ENCODE peak calls at places on chromosomes 7 and 10, in four cellular contexts. E is upper lobe of left lung, A is stomach, T is GM12891. I is an unnamed sample.
A peak's percentile ranks its signal among the peaks of the same experiment; 100 is the strongest.

GRCh38 chr7:55005241-55005836 is 13.5 kb upstream of the EGFR start:
- DNase-seq in E (no peak), A (no peak), T (no peak), I (no peak)

GRCh38 chr7:149291036-149291835 is 29.2 kb downstream of the ZNF783 start:
- DNase-seq in E (no peak), A (no peak), T (no peak), I (no peak)

GRCh38 chr10:70378122-70378521 is 4.3 kb downstream of the LRRC20 start:
- DNase-seq in E (peak; percentile 76), A (no peak), T (no peak), I (no peak)

GRCh38 chr7:157404845-157405481 is 68.2 kb downstream of the DNAJB6 start:
- DNase-seq in E (no peak), A (no peak), T (no peak), I (peak; percentile 80)

GRCh38 chr10:132269286-132270230 is 38.2 kb downstream of the STK32C start:
- DNase-seq in E (no peak), A (no peak), T (no peak), I (no peak)

GRCh38 chr7:94400643-94401042 is 5.9 kb downstream of the COL1A2 start:
- DNase-seq in E (no peak), A (no peak), T (no peak), I (no peak)

GRCh38 chr10:125146791-125147604 is 13.4 kb downstream of the CTBP2 start:
- DNase-seq in E (peak; percentile 52), A (peak; percentile 45), T (no peak), I (peak; percentile 35)

GRCh38 chr10:133159611-133159949 is 439 bp upstream of the KNDC1 start:
- DNase-seq in E (no peak), A (no peak), T (no peak), I (no peak)

GRCh38 chr10:69092959-69093850 is 5.3 kb downstream of the SRGN start:
- DNase-seq in E (peak; percentile 84), A (peak; percentile 88), T (no peak), I (peak; percentile 92)

GRCh38 chr7:66413379-66414114 is 208.4 kb downstream of the TPST1 start:
- DNase-seq in E (peak; percentile 82), A (peak; percentile 86), T (peak; percentile 92), I (peak; percentile 90)

DNA sequence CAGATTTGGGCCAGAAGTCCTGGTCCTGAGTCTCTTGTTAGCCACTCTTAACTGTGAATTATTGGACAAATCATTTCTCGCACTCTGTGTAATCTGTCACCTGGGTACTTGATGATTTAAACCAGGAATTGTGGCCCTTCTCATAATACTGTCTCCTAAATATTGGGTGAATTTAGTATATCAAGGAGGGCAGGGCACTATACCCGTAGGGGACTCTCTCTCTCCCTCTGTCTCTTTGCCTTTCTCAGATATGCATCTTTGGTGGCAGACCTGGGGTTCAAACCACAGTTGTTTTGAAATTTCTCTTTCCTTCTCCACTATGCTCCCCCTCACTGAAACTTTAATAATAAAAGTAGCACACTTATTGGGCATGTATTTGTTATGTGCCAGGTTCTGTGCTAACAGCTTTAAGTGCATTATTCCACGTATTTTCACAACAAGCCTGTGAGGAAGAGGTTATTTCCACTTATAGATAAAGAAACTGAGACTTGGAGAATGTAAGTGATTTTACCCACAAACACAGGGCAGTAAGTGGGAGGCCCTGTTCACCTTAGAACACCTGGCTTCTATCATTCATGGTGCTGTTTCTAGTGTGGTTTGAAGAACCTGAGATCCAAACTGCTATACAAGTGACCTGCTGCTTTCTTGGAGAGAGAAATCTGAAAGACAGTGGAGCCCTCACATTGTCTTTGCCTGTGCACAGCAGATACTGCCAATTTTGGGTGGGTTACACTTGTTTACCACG is 11.8 kb downstream of the FAS start:
- DNase-seq in E (no peak), A (no peak), T (no peak), I (no peak)
- TF ChIP-seq POLR2A in E (no peak), A (no peak), T (no peak), I (no peak)

GRCh38 chr7:67875558-67875957 is 878.9 kb downstream of the TYW1 start:
- DNase-seq in E (no peak), A (no peak), T (no peak), I (no peak)
- TF ChIP-seq POLR2A in E (no peak), A (no peak), T (no peak), I (no peak)

DNA sequence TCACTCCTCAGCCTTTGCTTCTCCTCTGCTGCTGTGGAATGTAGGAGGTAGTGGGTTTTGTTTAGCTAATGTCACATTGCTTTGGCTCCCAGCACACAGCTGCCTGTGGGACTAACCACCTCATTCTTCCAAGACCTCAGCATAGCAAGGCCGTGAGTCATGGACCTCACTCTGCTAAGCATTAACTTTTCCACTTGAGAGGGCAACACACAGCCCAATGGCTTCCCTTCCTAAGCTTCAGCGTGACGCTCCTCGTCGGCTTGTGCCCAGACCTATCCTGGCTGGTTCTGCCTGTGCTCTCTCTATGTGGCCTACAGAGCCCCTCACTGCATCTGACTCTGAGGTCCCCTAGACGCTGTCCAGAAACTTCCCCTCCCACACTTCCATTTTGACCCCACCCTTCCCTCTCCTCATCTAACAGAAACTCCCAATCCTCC is 23.3 kb downstream of the MYOF start:
- DNase-seq in E (peak; percentile 92), A (peak; percentile 75), T (no peak), I (no peak)
- TF ChIP-seq POLR2A in E (no peak), A (no peak), T (no peak), I (no peak)

GRCh38 chr7:110529175-110529574 is 561.8 kb upstream of the LRRN3 start:
- DNase-seq in E (no peak), A (no peak), T (no peak), I (no peak)
- TF ChIP-seq POLR2A in E (no peak), A (no peak), T (no peak), I (no peak)

I was measured in erythroblast.